ENCODE peak calls at places on chromosomes 1 and 21, in seven cellular contexts. Q, O, E, F, K, D and X are unnamed samples.
A peak's percentile ranks its signal among the peaks of the same experiment; 100 is the strongest.

GRCh38 chr1:42940851-42941639 is 17.6 kb downstream of the SLC2A1 start:
- DNase-seq in Q (no peak), O (no peak), E (no peak), F (peak; percentile 75), K (no peak), D (no peak), X (no peak)

GRCh38 chr1:179707406-179707805 is 35.7 kb upstream of the FAM163A start:
- DNase-seq in Q (no peak), O (no peak), E (no peak), F (no peak), K (no peak), D (no peak), X (no peak)

GRCh38 chr1:221670081-221670480 is 71.8 kb downstream of the DUSP10 start:
- DNase-seq in Q (no peak), O (no peak), E (no peak), F (no peak), K (no peak), D (no peak), X (no peak)

GRCh38 chr1:84855168-84855567 is 37.8 kb downstream of the LPAR3 start:
- DNase-seq in Q (no peak), O (no peak), E (no peak), F (no peak), K (no peak), D (no peak), X (no peak)

GRCh38 chr1:23422313-23422877 is 2.2 kb downstream of the TCEA3 start:
- DNase-seq in Q (no peak), O (no peak), E (no peak), F (no peak), K (peak; percentile 65), D (no peak), X (peak; percentile 89)

GRCh38 chr1:45953934-45954333 is 150.5 kb downstream of the MAST2 start:
- DNase-seq in Q (no peak), O (no peak), E (no peak), F (no peak), K (no peak), D (no peak), X (no peak)

GRCh38 chr1:48627467-48627866 is 149.2 kb downstream of the BEND5 start:
- DNase-seq in Q (no peak), O (no peak), E (no peak), F (no peak), K (no peak), D (no peak), X (no peak)

GRCh38 chr21:17295997-17296396 is 216.8 kb upstream of the CXADR start:
- DNase-seq in Q (no peak), O (no peak), E (no peak), F (no peak), K (no peak), D (no peak), X (no peak)

GRCh38 chr1:16205333-16205671 is 7.2 kb downstream of the ARHGEF19 start:
- DNase-seq in Q (no peak), O (no peak), E (no peak), F (no peak), K (no peak), D (no peak), X (no peak)

GRCh38 chr1:110309139-110309538 is 30.0 kb upstream of the RBM15 start:
- DNase-seq in Q (no peak), O (no peak), E (no peak), F (peak; percentile 56), K (no peak), D (no peak), X (no peak)

GRCh38 chr1:76336951-76337371 is 262.4 kb downstream of the ST6GALNAC3 start:
- DNase-seq in Q (no peak), O (no peak), E (no peak), F (no peak), K (peak; percentile 36), D (no peak), X (peak; percentile 8)

GRCh38 chr1:93123141-93123783 is 44.2 kb downstream of the MTF2 start:
- DNase-seq in Q (no peak), O (no peak), E (no peak), F (no peak), K (no peak), D (no peak), X (no peak)

GRCh38 chr1:59831529-59831928 is 16.8 kb downstream of the HOOK1 start:
- DNase-seq in Q (peak; percentile 18), O (no peak), E (no peak), F (no peak), K (no peak), D (no peak), X (no peak)

GRCh38 chr21:34531399-34531798 is 19.4 kb upstream of the KCNE1 start:
- DNase-seq in Q (no peak), O (no peak), E (no peak), F (no peak), K (no peak), D (no peak), X (no peak)

GRCh38 chr1:112508242-112509004 is at the start of gene WNT2B:
- DNase-seq in Q (no peak), O (peak; percentile 68), E (no peak), F (peak; percentile 90), K (peak; percentile 29), D (no peak), X (peak; percentile 49)

GRCh38 chr1:209648931-209649776 is 3.1 kb downstream of the LAMB3 start:
- DNase-seq in Q (peak; percentile 11), O (no peak), E (no peak), F (no peak), K (no peak), D (no peak), X (peak; percentile 44)

GRCh38 chr1:171758011-171758410 is 16.1 kb upstream of the VAMP4 start:
- DNase-seq in Q (no peak), O (no peak), E (no peak), F (no peak), K (no peak), D (no peak), X (no peak)

GRCh38 chr1:118905671-118906070 is 82.5 kb downstream of the TBX15 start:
- DNase-seq in Q (no peak), O (no peak), E (no peak), F (no peak), K (no peak), D (no peak), X (no peak)

GRCh38 chr1:206575165-206575893 is 36.9 kb downstream of the EIF2D start:
- DNase-seq in Q (no peak), O (no peak), E (no peak), F (no peak), K (no peak), D (no peak), X (peak; percentile 49)

GRCh38 chr1:64508521-64509096 is 38.7 kb downstream of the CACHD1 start:
- DNase-seq in Q (no peak), O (no peak), E (no peak), F (no peak), K (no peak), D (no peak), X (no peak)

GRCh38 chr1:40739455-40740008 is 44.1 kb upstream of the KCNQ4 start:
- DNase-seq in Q (no peak), O (no peak), E (no peak), F (no peak), K (no peak), D (no peak), X (no peak)

GRCh38 chr1:240401721-240402120 is 210.2 kb downstream of the GREM2 start:
- DNase-seq in Q (no peak), O (no peak), E (no peak), F (no peak), K (no peak), D (no peak), X (no peak)